ENCODE peak calls at places on chromosomes 2 and 18, in seven cellular contexts. M, D, J, S, N, E and P are unnamed samples.

GRCh38 chr18:47075098-47075883 is 39.9 kb upstream of the ELOA2 start:
- DNase-seq in M (no peak), D (no peak), J (no peak), S (no peak), N (no peak), E (no peak), P (no peak)

GRCh38 chr2:127525692-127526141 is 572 bp downstream of the IWS1 start:
- DNase-seq in M (peak; percentile 46), D (peak; percentile 13), J (no peak), S (no peak), N (no peak), E (no peak), P (no peak)

GRCh38 chr18:80103231-80103630 is 5.8 kb upstream of the ADNP2 start:
- DNase-seq in M (no peak), D (no peak), J (no peak), S (no peak), N (no peak), E (no peak), P (no peak)

GRCh38 chr18:52715961-52716360 is 376.0 kb downstream of the DCC start:
- DNase-seq in M (no peak), D (no peak), J (peak; percentile 23), S (no peak), N (no peak), E (no peak), P (no peak)

GRCh38 chr2:61535449-61535848 is 2.7 kb downstream of the XPO1 start:
- DNase-seq in M (no peak), D (no peak), J (no peak), S (no peak), N (no peak), E (no peak), P (no peak)

GRCh38 chr2:237961637-237962036 is 5.2 kb upstream of the UBE2F start:
- DNase-seq in M (no peak), D (no peak), J (peak; percentile 13), S (no peak), N (no peak), E (no peak), P (no peak)

GRCh38 chr2:6444529-6444928 is 421.2 kb downstream of the CMPK2 start:
- DNase-seq in M (no peak), D (no peak), J (no peak), S (no peak), N (no peak), E (no peak), P (no peak)

GRCh38 chr2:174553811-174554493 is 43.7 kb downstream of the WIPF1 start:
- DNase-seq in M (peak; percentile 56), D (no peak), J (no peak), S (no peak), N (no peak), E (no peak), P (no peak)

GRCh38 chr18:40607741-40608140 is 1347.3 kb upstream of the PIK3C3 start:
- DNase-seq in M (no peak), D (no peak), J (no peak), S (no peak), N (no peak), E (no peak), P (no peak)

GRCh38 chr2:110871637-110872036 is 139.3 kb downstream of the ACOXL start:
- DNase-seq in M (no peak), D (no peak), J (no peak), S (no peak), N (no peak), E (no peak), P (no peak)

GRCh38 chr2:148511883-148512282 is 132.7 kb upstream of the EPC2 start:
- DNase-seq in M (no peak), D (no peak), J (no peak), S (no peak), N (no peak), E (no peak), P (no peak)

GRCh38 chr18:48913201-48913600 is 37.6 kb downstream of the SMAD7 start:
- DNase-seq in M (peak; percentile 39), D (peak; percentile 36), J (no peak), S (no peak), N (peak; percentile 38), E (no peak), P (no peak)

GRCh38 chr2:64259301-64259700 is 115.1 kb upstream of the PELI1 start:
- DNase-seq in M (no peak), D (no peak), J (no peak), S (no peak), N (no peak), E (no peak), P (no peak)

GRCh38 chr2:110816404-110817365 is 84.3 kb downstream of the ACOXL start:
- DNase-seq in M (no peak), D (no peak), J (no peak), S (no peak), N (no peak), E (no peak), P (no peak)

GRCh38 chr2:237144516-237144915 is 58.8 kb downstream of the COPS8 start:
- DNase-seq in M (no peak), D (no peak), J (no peak), S (no peak), N (no peak), E (no peak), P (no peak)

GRCh38 chr18:68797901-68798300 is at the start of gene CCDC102B:
- DNase-seq in M (no peak), D (no peak), J (no peak), S (no peak), N (no peak), E (no peak), P (no peak)

GRCh38 chr18:7366597-7366996 is 135.7 kb downstream of the LRRC30 start:
- DNase-seq in M (no peak), D (no peak), J (no peak), S (no peak), N (no peak), E (no peak), P (no peak)

GRCh38 chr2:129771606-129772598 is 207.6 kb upstream of the RAB6C start:
- DNase-seq in M (no peak), D (no peak), J (no peak), S (no peak), N (no peak), E (no peak), P (no peak)

GRCh38 chr2:45043171-45043570 is 33.9 kb upstream of the SIX2 start:
- DNase-seq in M (no peak), D (no peak), J (no peak), S (no peak), N (no peak), E (no peak), P (no peak)

GRCh38 chr18:73975266-73975665 is 172.4 kb downstream of the FBXO15 start:
- DNase-seq in M (no peak), D (no peak), J (no peak), S (no peak), N (no peak), E (no peak), P (no peak)

GRCh38 chr18:37425182-37425581 is 140.4 kb downstream of the CELF4 start:
- DNase-seq in M (no peak), D (no peak), J (no peak), S (no peak), N (no peak), E (no peak), P (no peak)

GRCh38 chr2:1227289-1227900 is 185.9 kb upstream of the TPO start:
- DNase-seq in M (no peak), D (no peak), J (no peak), S (no peak), N (no peak), E (no peak), P (no peak)

GRCh38 chr2:100213595-100213994 is 71.2 kb upstream of the AFF3 start:
- DNase-seq in M (no peak), D (no peak), J (no peak), S (no peak), N (no peak), E (no peak), P (no peak)

GRCh38 chr2:67879586-67880290 is 183.1 kb downstream of the C1D start:
- DNase-seq in M (no peak), D (no peak), J (no peak), S (peak; percentile 32), N (no peak), E (no peak), P (no peak)